ENCODE peak calls at places on chromosomes 11 and 22, in six cellular contexts. One of them, this sample, is unnamed.

GRCh38 chr11:103257360-103257759 is 148.1 kb downstream of the DYNC2H1 start:
- DNase-seq in epithelial cell of proximal tubule: no peak
- DNase-seq in HT1080: peak
- DNase-seq in HEK293T: peak
- DNase-seq in glutamatergic neuron: no peak
- DNase-seq in heart right ventricle: no peak
- DNase-seq in this sample: peak

GRCh38 chr11:22617868-22618267 is 7.8 kb downstream of the FANCF start:
- DNase-seq in epithelial cell of proximal tubule: no peak
- DNase-seq in heart right ventricle: no peak
- DNase-seq in glutamatergic neuron: no peak
- DNase-seq in HT1080: no peak
- DNase-seq in HEK293T: no peak
- DNase-seq in this sample: no peak

GRCh38 chr22:35684270-35684700 is 33.4 kb upstream of the APOL5 start:
- DNase-seq in glutamatergic neuron: no peak
- DNase-seq in HT1080: peak
- DNase-seq in HEK293T: no peak
- DNase-seq in epithelial cell of proximal tubule: no peak
- DNase-seq in heart right ventricle: peak
- DNase-seq in this sample: no peak

GRCh38 chr11:19772480-19772879 is 59.8 kb downstream of the NAV2 start:
- DNase-seq in HEK293T: no peak
- DNase-seq in heart right ventricle: no peak
- DNase-seq in epithelial cell of proximal tubule: no peak
- DNase-seq in glutamatergic neuron: no peak
- DNase-seq in HT1080: no peak
- DNase-seq in this sample: no peak

GRCh38 chr22:41768420-41768819 is 32.1 kb upstream of the CCDC134 start:
- DNase-seq in HEK293T: no peak
- DNase-seq in epithelial cell of proximal tubule: peak
- DNase-seq in HT1080: peak
- DNase-seq in heart right ventricle: no peak
- DNase-seq in glutamatergic neuron: no peak
- DNase-seq in this sample: peak

GRCh38 chr11:105612766-105613165 is 2.9 kb downstream of the GRIA4 start:
- DNase-seq in epithelial cell of proximal tubule: no peak
- DNase-seq in HT1080: no peak
- DNase-seq in heart right ventricle: no peak
- DNase-seq in glutamatergic neuron: no peak
- DNase-seq in HEK293T: no peak
- DNase-seq in this sample: no peak

GRCh38 chr11:27679136-27680015 is 20.9 kb downstream of the BDNF start:
- DNase-seq in HEK293T: no peak
- DNase-seq in epithelial cell of proximal tubule: no peak
- DNase-seq in HT1080: no peak
- DNase-seq in heart right ventricle: no peak
- DNase-seq in glutamatergic neuron: no peak
- DNase-seq in this sample: no peak

GRCh38 chr11:26753738-26754504 is 32.1 kb upstream of the SLC5A12 start:
- DNase-seq in glutamatergic neuron: peak
- DNase-seq in heart right ventricle: peak
- DNase-seq in HT1080: peak
- DNase-seq in epithelial cell of proximal tubule: no peak
- DNase-seq in HEK293T: peak
- DNase-seq in this sample: peak

GRCh38 chr11:69106124-69106811 is 49.5 kb upstream of the SMIM38 start:
- DNase-seq in epithelial cell of proximal tubule: no peak
- DNase-seq in HEK293T: no peak
- DNase-seq in heart right ventricle: no peak
- DNase-seq in glutamatergic neuron: no peak
- DNase-seq in HT1080: no peak
- DNase-seq in this sample: no peak

GRCh38 chr11:5210376-5210885 is 9.9 kb upstream of the OR51V1 start:
- DNase-seq in HEK293T: no peak
- DNase-seq in HT1080: no peak
- DNase-seq in heart right ventricle: no peak
- DNase-seq in glutamatergic neuron: no peak
- DNase-seq in epithelial cell of proximal tubule: no peak
- DNase-seq in this sample: no peak

GRCh38 chr11:25939691-25940090 is 392.2 kb upstream of the ANO3 start:
- DNase-seq in glutamatergic neuron: no peak
- DNase-seq in heart right ventricle: no peak
- DNase-seq in HT1080: no peak
- DNase-seq in epithelial cell of proximal tubule: no peak
- DNase-seq in HEK293T: no peak
- DNase-seq in this sample: no peak

GRCh38 chr22:26887456-26887855 is 230.1 kb downstream of the MIAT start:
- DNase-seq in glutamatergic neuron: no peak
- DNase-seq in epithelial cell of proximal tubule: peak
- DNase-seq in HT1080: peak
- DNase-seq in heart right ventricle: no peak
- DNase-seq in HEK293T: no peak
- DNase-seq in this sample: no peak

GRCh38 chr11:406796-407650 is 7.8 kb downstream of the SIGIRR start:
- DNase-seq in epithelial cell of proximal tubule: no peak
- DNase-seq in HEK293T: peak
- DNase-seq in heart right ventricle: peak
- DNase-seq in glutamatergic neuron: peak
- DNase-seq in HT1080: no peak
- DNase-seq in this sample: peak

GRCh38 chr11:45872513-45873356 is 12.7 kb upstream of the MAPK8IP1 start:
- DNase-seq in HEK293T: peak
- DNase-seq in epithelial cell of proximal tubule: no peak
- DNase-seq in heart right ventricle: no peak
- DNase-seq in glutamatergic neuron: peak
- DNase-seq in HT1080: peak
- DNase-seq in this sample: peak

GRCh38 chr11:130249371-130249770 is 65.3 kb downstream of the ZBTB44 start:
- DNase-seq in heart right ventricle: no peak
- DNase-seq in epithelial cell of proximal tubule: no peak
- DNase-seq in HEK293T: no peak
- DNase-seq in HT1080: no peak
- DNase-seq in glutamatergic neuron: no peak
- DNase-seq in this sample: no peak

GRCh38 chr22:25602924-25603323 is 38.4 kb downstream of the GRK3 start:
- DNase-seq in epithelial cell of proximal tubule: no peak
- DNase-seq in heart right ventricle: no peak
- DNase-seq in HEK293T: no peak
- DNase-seq in HT1080: peak
- DNase-seq in glutamatergic neuron: no peak
- DNase-seq in this sample: no peak

GRCh38 chr11:128731041-128731663 is 37.3 kb downstream of the FLI1 start:
- DNase-seq in heart right ventricle: no peak
- DNase-seq in HEK293T: no peak
- DNase-seq in glutamatergic neuron: no peak
- DNase-seq in HT1080: no peak
- DNase-seq in epithelial cell of proximal tubule: no peak
- DNase-seq in this sample: no peak

GRCh38 chr11:69372589-69373250 is 78.8 kb downstream of the MYEOV start:
- DNase-seq in glutamatergic neuron: no peak
- DNase-seq in epithelial cell of proximal tubule: no peak
- DNase-seq in HEK293T: no peak
- DNase-seq in HT1080: no peak
- DNase-seq in heart right ventricle: peak
- DNase-seq in this sample: no peak

GRCh38 chr22:42174062-42174461 is 43.5 kb upstream of the CYP2D6 start:
- DNase-seq in glutamatergic neuron: no peak
- DNase-seq in HEK293T: no peak
- DNase-seq in HT1080: no peak
- DNase-seq in heart right ventricle: no peak
- DNase-seq in epithelial cell of proximal tubule: no peak
- DNase-seq in this sample: no peak

GRCh38 chr22:24421428-24421931 is 5.9 kb upstream of the ADORA2A start:
- DNase-seq in glutamatergic neuron: peak
- DNase-seq in HEK293T: peak
- DNase-seq in epithelial cell of proximal tubule: no peak
- DNase-seq in heart right ventricle: no peak
- DNase-seq in HT1080: no peak
- DNase-seq in this sample: no peak

GRCh38 chr11:75527938-75528845 is 2.5 kb upstream of the GDPD5 start:
- DNase-seq in glutamatergic neuron: no peak
- DNase-seq in epithelial cell of proximal tubule: no peak
- DNase-seq in HT1080: no peak
- DNase-seq in heart right ventricle: no peak
- DNase-seq in HEK293T: no peak
- DNase-seq in this sample: no peak

GRCh38 chr11:114163231-114163631 is 103.7 kb downstream of the ZBTB16 start:
- DNase-seq in epithelial cell of proximal tubule: peak
- DNase-seq in HT1080: no peak
- DNase-seq in heart right ventricle: no peak
- DNase-seq in glutamatergic neuron: no peak
- DNase-seq in HEK293T: no peak
- DNase-seq in this sample: no peak

This sample was measured in RKO.